ENCODE peak calls at places on chromosomes 12 and 14, in ten cellular contexts. J, U, D, F, X, Z, L, G, N and S are unnamed samples. For H3K4me1 and H3K9me3, the result is how much of the 10 kb centered on the place peaks cover.

GRCh38 chr12:125033296-125033695 is 31.9 kb upstream of the AACS start:
- DNase-seq in U (no peak), G (no peak), F (no peak), N (no peak), Z (no peak), D (no peak), J (no peak), L (no peak), X (no peak), S (no peak)

GRCh38 chr12:104827587-104827986 is 130.5 kb downstream of the SLC41A2 start:
- DNase-seq in G (no peak), L (no peak), D (no peak), X (peak), Z (no peak), N (no peak), J (no peak), F (no peak), U (no peak), S (no peak)

GRCh38 chr12:98416845-98417244 is 98.5 kb upstream of the TMPO start:
- DNase-seq in U (no peak), J (peak), D (no peak), X (no peak), N (no peak), G (no peak), L (no peak), F (no peak), Z (no peak), S (no peak)

GRCh38 chr14:75861161-75861621 is 120.6 kb downstream of the TGFB3 start:
- DNase-seq in L (peak), G (no peak), Z (no peak), J (peak), F (no peak), D (no peak), X (no peak), U (no peak), N (no peak), S (no peak)

GRCh38 chr12:109393437-109394345 is 46.0 kb downstream of the MYO1H start:
- DNase-seq in X (peak), L (peak), G (peak), F (no peak), J (peak), N (no peak), Z (peak), D (no peak), U (peak), S (peak)

GRCh38 chr14:77044776-77045569 is 16.5 kb upstream of the IRF2BPL start:
- DNase-seq in G (no peak), F (no peak), Z (no peak), L (peak), X (no peak), D (peak), N (peak), J (peak), U (peak), S (no peak)

GRCh38 chr12:108320503-108321293 is 18.4 kb downstream of the CMKLR1 start:
- DNase-seq in X (no peak), U (no peak), G (no peak), F (no peak), J (no peak), D (no peak), L (no peak), N (no peak), Z (no peak), S (no peak)

GRCh38 chr14:66624319-66624937 is 116.5 kb downstream of the GPHN start:
- DNase-seq in X (peak), N (peak), F (no peak), L (no peak), U (peak), Z (peak), J (peak), D (peak), G (peak), S (no peak)

GRCh38 chr12:88391556-88391955 is 188.7 kb downstream of the KITLG start:
- DNase-seq in F (no peak), X (no peak), Z (peak), G (no peak), D (no peak), N (no peak), L (no peak), U (no peak), J (peak), S (no peak)

GRCh38 chr14:94103554-94104165 is 6.9 kb upstream of the IFI27 start:
- DNase-seq in J (no peak), F (no peak), N (no peak), Z (no peak), L (no peak), G (no peak), U (no peak), D (no peak), X (no peak), S (no peak)

GRCh38 chr14:88005978-88006851 is 1.3 kb downstream of the GPR65 start:
- DNase-seq in Z (peak), F (peak), N (no peak), G (no peak), U (peak), J (no peak), X (no peak), D (no peak), L (no peak), S (peak)

GRCh38 chr12:14261096-14261495 is 104.4 kb upstream of the ATF7IP start:
- DNase-seq in G (no peak), X (no peak), Z (no peak), J (no peak), N (peak), L (peak), U (peak), F (no peak), D (no peak), S (no peak)

GRCh38 chr12:123449103-123449736 is 8.7 kb upstream of the SNRNP35 start:
- DNase-seq in D (no peak), N (no peak), U (no peak), G (no peak), L (no peak), Z (no peak), X (no peak), F (no peak), J (no peak), S (no peak)

GRCh38 chr12:123442774-123443173 is 6.3 kb upstream of the RILPL2 start:
- DNase-seq in G (no peak), D (no peak), Z (no peak), L (no peak), X (no peak), U (no peak), F (no peak), N (no peak), J (no peak), S (no peak)

GRCh38 chr12:123444396-123445026 is 8.0 kb upstream of the RILPL2 start:
- DNase-seq in X (no peak), Z (no peak), F (no peak), L (no peak), U (no peak), G (no peak), N (no peak), D (no peak), J (peak), S (no peak)

GRCh38 chr12:123441523-123442164 is 5.2 kb upstream of the RILPL2 start:
- DNase-seq in L (no peak), D (no peak), G (no peak), U (no peak), X (no peak), Z (no peak), F (no peak), N (no peak), J (no peak), S (no peak)

DNA sequence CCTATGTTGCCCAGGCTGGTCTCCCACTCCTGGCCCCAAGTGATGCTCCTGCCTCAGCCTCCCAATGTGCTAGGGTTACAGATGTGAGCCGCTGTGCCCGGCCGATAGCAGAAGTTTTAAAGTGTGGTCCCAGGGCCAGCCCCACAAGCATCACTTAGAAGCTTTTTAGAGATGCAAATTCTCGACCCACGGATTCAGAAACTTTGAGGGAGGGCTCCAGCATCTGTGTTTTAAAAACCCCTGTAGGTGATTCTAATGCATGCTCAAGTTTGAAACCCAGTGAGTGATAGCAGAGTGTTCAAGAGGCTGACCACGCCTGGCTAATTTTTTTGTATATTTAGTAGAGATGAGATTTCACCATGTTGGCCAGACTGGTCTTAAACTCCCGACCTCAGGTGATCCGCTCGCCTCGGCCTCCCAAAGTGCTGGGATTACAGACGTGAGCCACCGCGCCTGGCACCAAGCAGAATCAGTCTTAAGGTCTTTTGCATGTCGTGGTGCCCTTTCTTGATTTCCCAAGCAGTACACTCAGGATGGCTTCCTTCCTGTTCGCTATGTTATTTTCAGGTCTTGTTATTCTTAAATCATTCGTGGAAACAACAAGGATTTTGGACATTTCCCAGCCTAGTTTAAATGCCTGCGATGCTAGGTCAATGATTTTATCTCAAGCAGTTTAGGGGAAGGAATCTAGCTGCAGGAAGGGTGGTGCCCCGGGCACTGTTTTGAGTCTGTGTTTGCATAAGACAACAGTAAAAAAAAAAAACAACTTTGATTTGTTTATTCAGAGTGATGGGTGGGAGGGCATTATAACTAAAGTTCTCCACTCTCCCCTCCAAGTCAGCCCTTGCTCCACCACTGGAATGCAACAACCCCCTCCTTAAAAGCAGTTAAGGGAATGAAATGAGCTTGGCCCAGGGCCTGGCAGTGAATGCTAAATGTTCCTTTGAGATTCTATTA is 9.2 kb upstream of the RILPL2 start:
- DNase-seq in G (no peak), X (no peak), J (peak), D (peak), N (peak), Z (peak), F (peak), U (no peak), L (peak), S (no peak)
- H3K4me1 ChIP-seq in G (under half), X (under half), J (under half), D (under half), N (under half), Z (under half), F (half or more), U (under half), L (under half), S (under half)

GRCh38 chr12:132239392-132239791 is 90.0 kb downstream of the GALNT9 start:
- DNase-seq in D (no peak), F (no peak), L (no peak), G (no peak), U (no peak), Z (no peak), N (no peak), J (no peak), X (no peak), S (no peak)
- H3K9me3 ChIP-seq in D (under half), F (under half), L (under half), G (under half), U (under half), Z (under half), N (under half), J (under half), X (under half), S (under half)

DNA sequence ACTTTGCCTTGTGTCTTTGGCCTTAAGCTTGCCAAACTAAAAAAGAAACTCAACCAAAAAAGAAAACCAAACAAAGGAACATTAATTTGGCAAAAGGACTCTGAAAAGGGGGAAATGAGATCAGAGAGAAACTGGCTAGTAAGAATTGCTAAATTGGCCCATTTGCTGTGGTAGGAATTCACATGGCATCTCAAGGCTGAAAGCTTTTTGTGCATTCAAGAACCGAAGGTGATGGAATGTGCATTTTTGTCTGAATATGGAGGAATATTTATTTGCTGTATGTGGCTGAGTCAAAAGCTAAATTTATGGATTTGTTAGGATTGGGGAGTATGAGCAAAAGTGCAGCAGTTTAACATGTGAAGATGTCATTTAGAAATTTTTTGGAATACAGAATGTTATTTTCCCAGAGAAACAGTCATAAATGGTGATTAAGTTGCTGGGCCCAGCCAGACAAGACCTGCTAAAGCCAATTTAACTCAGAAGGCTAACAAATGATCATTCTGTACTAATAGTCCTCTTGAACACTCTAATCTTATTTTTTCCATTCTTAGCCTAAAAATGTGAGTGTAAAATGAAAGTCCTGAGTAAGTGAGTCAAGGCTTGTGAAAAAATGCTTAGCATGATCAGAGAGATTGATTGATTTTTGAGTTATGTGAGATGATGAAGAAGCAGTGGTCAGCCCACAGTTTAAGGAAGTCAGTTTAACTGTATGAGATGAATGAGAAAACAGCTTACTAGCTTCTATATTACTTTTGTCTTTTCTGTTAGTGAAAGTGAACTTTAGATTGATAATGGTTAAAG is 94.1 kb downstream of the ANO6 start:
- DNase-seq in L (no peak), D (no peak), X (no peak), G (no peak), U (no peak), J (no peak), F (no peak), Z (no peak), N (no peak), S (no peak)
- H3K27ac ChIP-seq in L (peak), D (peak), X (no peak), G (no peak), U (peak), J (no peak), F (peak), Z (no peak), N (no peak), S (no peak)

DNA sequence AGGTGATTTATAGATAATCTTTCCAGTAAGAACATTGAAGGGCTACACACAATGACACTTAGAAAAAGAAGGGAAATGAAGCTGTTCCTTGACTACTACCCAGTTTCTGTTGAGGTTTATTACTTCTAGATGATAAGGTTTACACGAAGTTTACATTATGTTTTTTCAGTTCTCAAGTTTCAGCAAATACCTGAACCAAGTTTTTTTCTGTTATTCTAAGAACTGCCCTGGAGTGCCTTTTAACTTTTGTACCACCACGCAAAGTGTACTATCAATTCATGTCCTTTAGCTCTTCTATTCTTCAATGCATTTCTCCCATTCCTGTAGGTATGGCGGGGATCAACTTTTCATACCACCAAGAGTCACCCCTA is 5.8 kb downstream of the FBXL14 start:
- DNase-seq in J (no peak), U (no peak), D (no peak), L (no peak), Z (no peak), F (no peak), X (no peak), N (no peak), G (no peak), S (no peak)
- H3K4me1 ChIP-seq in J (under half), U (half or more), D (half or more), L (under half), Z (half or more), F (half or more), X (half or more), N (under half), G (half or more), S (under half)

GRCh38 chr14:105938055-105938863 is 411.9 kb downstream of the TMEM121 start:
- DNase-seq in N (no peak), X (no peak), U (no peak), L (no peak), G (no peak), Z (no peak), J (no peak), F (no peak), D (no peak), S (no peak)
- H3K9me3 ChIP-seq in N (under half), X (under half), U (under half), L (under half), G (under half), Z (under half), J (under half), F (under half), D (under half), S (under half)